ENCODE peak calls at places on chromosomes 2 and 18, in six cellular contexts. One of them, this sample, is unnamed.

GRCh38 chr2:20012282-20013060 is at the start of gene MATN3:
- DNase-seq in RWPE1: peak; percentile 52
- DNase-seq in IMR-90: no peak
- DNase-seq in colonic mucosa: peak; percentile 48
- DNase-seq in fibroblast of villous mesenchyme: peak; percentile 21
- DNase-seq in foreskin fibroblast: peak; percentile 14
- DNase-seq in this sample: peak; percentile 55

GRCh38 chr2:178241852-178242551 is 47.7 kb downstream of the OSBPL6 start:
- DNase-seq in RWPE1: peak; percentile 77
- DNase-seq in IMR-90: peak; percentile 97
- DNase-seq in colonic mucosa: peak; percentile 54
- DNase-seq in fibroblast of villous mesenchyme: peak; percentile 89
- DNase-seq in foreskin fibroblast: peak; percentile 83
- DNase-seq in this sample: peak; percentile 29

GRCh38 chr2:64562148-64562784 is 38.1 kb downstream of the AFTPH start:
- DNase-seq in RWPE1: no peak
- DNase-seq in IMR-90: peak; percentile 22
- DNase-seq in colonic mucosa: no peak
- DNase-seq in fibroblast of villous mesenchyme: peak; percentile 11
- DNase-seq in foreskin fibroblast: no peak
- DNase-seq in this sample: no peak

GRCh38 chr2:37800176-37800835 is 124.8 kb upstream of the RMDN2 start:
- DNase-seq in RWPE1: no peak
- DNase-seq in IMR-90: no peak
- DNase-seq in colonic mucosa: no peak
- DNase-seq in fibroblast of villous mesenchyme: no peak
- DNase-seq in foreskin fibroblast: no peak
- DNase-seq in this sample: no peak

GRCh38 chr2:11829324-11829946 is 83.0 kb downstream of the LPIN1 start:
- DNase-seq in RWPE1: peak; percentile 47
- DNase-seq in IMR-90: peak; percentile 34
- DNase-seq in colonic mucosa: peak; percentile 50
- DNase-seq in fibroblast of villous mesenchyme: peak; percentile 63
- DNase-seq in foreskin fibroblast: peak; percentile 46
- DNase-seq in this sample: peak; percentile 49

GRCh38 chr2:70767699-70768584 is at the start of gene ADD2:
- DNase-seq in RWPE1: peak; percentile 22
- DNase-seq in IMR-90: peak; percentile 1
- DNase-seq in colonic mucosa: no peak
- DNase-seq in fibroblast of villous mesenchyme: peak; percentile 2
- DNase-seq in foreskin fibroblast: no peak
- DNase-seq in this sample: no peak

GRCh38 chr2:203427061-203427460 is 98.9 kb downstream of the ABI2 start:
- DNase-seq in RWPE1: no peak
- DNase-seq in IMR-90: peak; percentile 49
- DNase-seq in colonic mucosa: no peak
- DNase-seq in fibroblast of villous mesenchyme: peak; percentile 72
- DNase-seq in foreskin fibroblast: peak; percentile 73
- DNase-seq in this sample: no peak

GRCh38 chr2:172082944-172083718 is 2.2 kb upstream of the DLX1 start:
- DNase-seq in RWPE1: no peak
- DNase-seq in IMR-90: no peak
- DNase-seq in colonic mucosa: no peak
- DNase-seq in fibroblast of villous mesenchyme: no peak
- DNase-seq in foreskin fibroblast: no peak
- DNase-seq in this sample: no peak

GRCh38 chr2:113180131-113180946 is 6.6 kb downstream of the PSD4 start:
- DNase-seq in RWPE1: no peak
- DNase-seq in IMR-90: no peak
- DNase-seq in colonic mucosa: no peak
- DNase-seq in fibroblast of villous mesenchyme: no peak
- DNase-seq in foreskin fibroblast: no peak
- DNase-seq in this sample: peak; percentile 27

GRCh38 chr2:207529330-207530159 is at the start of gene CREB1:
- DNase-seq in RWPE1: peak; percentile 94
- DNase-seq in IMR-90: peak; percentile 98
- DNase-seq in colonic mucosa: peak; percentile 99
- DNase-seq in fibroblast of villous mesenchyme: peak; percentile 99
- DNase-seq in foreskin fibroblast: peak; percentile 96
- DNase-seq in this sample: peak; percentile 99
- TF ChIP-seq CTCF in RWPE1: no peak
- TF ChIP-seq CTCF in IMR-90: peak; percentile 40
- TF ChIP-seq CTCF in colonic mucosa: no peak
- TF ChIP-seq CTCF in fibroblast of villous mesenchyme: peak; percentile 7
- TF ChIP-seq CTCF in foreskin fibroblast: no peak
- TF ChIP-seq CTCF in this sample: no peak

DNA sequence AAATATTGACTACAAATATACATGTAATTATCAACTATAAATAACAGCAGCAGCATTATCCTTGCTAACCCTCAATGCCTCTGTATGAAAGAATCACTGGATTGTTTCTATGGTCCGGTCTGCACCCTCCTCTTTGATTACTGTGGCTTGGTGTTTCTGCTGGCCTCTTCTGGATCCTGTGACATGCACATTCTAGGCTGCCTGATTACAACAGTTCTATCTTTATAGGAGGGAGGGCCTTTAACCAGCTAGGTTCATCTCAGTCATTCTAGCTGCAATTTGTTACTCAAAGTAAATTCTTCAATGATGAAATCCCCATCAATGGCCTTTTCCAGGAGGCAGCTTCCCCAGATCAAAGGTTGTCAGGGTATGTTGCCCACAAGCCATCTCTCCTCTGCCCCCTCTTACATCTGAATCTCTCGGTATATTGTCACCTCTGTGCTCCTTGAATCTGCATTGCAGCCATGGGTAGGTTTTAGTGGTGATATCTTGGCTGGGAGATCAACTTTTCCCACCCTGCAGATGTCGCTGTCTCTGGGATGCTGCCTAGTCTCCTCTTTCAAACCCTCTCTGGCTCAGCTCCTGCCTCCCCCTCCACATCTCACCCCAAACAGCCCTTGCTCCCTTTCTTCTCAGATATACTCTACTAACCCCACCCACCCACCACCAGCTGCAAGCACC is 106.3 kb upstream of the BZW1 start:
- DNase-seq in RWPE1: no peak
- DNase-seq in IMR-90: peak; percentile 22
- DNase-seq in colonic mucosa: no peak
- DNase-seq in fibroblast of villous mesenchyme: peak; percentile 36
- DNase-seq in foreskin fibroblast: no peak
- DNase-seq in this sample: no peak
- TF ChIP-seq CTCF in RWPE1: no peak
- TF ChIP-seq CTCF in IMR-90: peak; percentile 34
- TF ChIP-seq CTCF in colonic mucosa: no peak
- TF ChIP-seq CTCF in fibroblast of villous mesenchyme: peak; percentile 55
- TF ChIP-seq CTCF in foreskin fibroblast: peak; percentile 25
- TF ChIP-seq CTCF in this sample: no peak

GRCh38 chr2:241859017-241859435 is 332 bp upstream of the PDCD1 start:
- DNase-seq in RWPE1: no peak
- DNase-seq in IMR-90: no peak
- DNase-seq in colonic mucosa: no peak
- DNase-seq in fibroblast of villous mesenchyme: no peak
- DNase-seq in foreskin fibroblast: no peak
- DNase-seq in this sample: no peak

GRCh38 chr2:241860184-241861078 is 1.7 kb upstream of the PDCD1 start:
- DNase-seq in RWPE1: no peak
- DNase-seq in IMR-90: no peak
- DNase-seq in colonic mucosa: no peak
- DNase-seq in fibroblast of villous mesenchyme: no peak
- DNase-seq in foreskin fibroblast: no peak
- DNase-seq in this sample: no peak

GRCh38 chr2:241858206-241859016 is at the start of gene PDCD1:
- DNase-seq in RWPE1: no peak
- DNase-seq in IMR-90: no peak
- DNase-seq in colonic mucosa: no peak
- DNase-seq in fibroblast of villous mesenchyme: no peak
- DNase-seq in foreskin fibroblast: no peak
- DNase-seq in this sample: peak; percentile 31

GRCh38 chr2:241861264-241861663 is 2.6 kb upstream of the PDCD1 start:
- DNase-seq in RWPE1: no peak
- DNase-seq in IMR-90: no peak
- DNase-seq in colonic mucosa: no peak
- DNase-seq in fibroblast of villous mesenchyme: no peak
- DNase-seq in foreskin fibroblast: no peak
- DNase-seq in this sample: no peak

GRCh38 chr2:241859436-241860183 is 916 bp upstream of the PDCD1 start:
- DNase-seq in RWPE1: no peak
- DNase-seq in IMR-90: peak; percentile 36
- DNase-seq in colonic mucosa: peak; percentile 58
- DNase-seq in fibroblast of villous mesenchyme: peak; percentile 67
- DNase-seq in foreskin fibroblast: peak; percentile 27
- DNase-seq in this sample: no peak
- TF ChIP-seq CTCF in RWPE1: no peak
- TF ChIP-seq CTCF in IMR-90: peak; percentile 20
- TF ChIP-seq CTCF in colonic mucosa: no peak
- TF ChIP-seq CTCF in fibroblast of villous mesenchyme: peak; percentile 10
- TF ChIP-seq CTCF in foreskin fibroblast: peak; percentile 26
- TF ChIP-seq CTCF in this sample: peak; percentile 33

GRCh38 chr2:232328516-232329460 is 49.8 kb upstream of the ALPP start:
- DNase-seq in RWPE1: no peak
- DNase-seq in IMR-90: no peak
- DNase-seq in colonic mucosa: no peak
- DNase-seq in fibroblast of villous mesenchyme: no peak
- DNase-seq in foreskin fibroblast: no peak
- DNase-seq in this sample: no peak

GRCh38 chr2:232332940-232333259 is 45.7 kb upstream of the ALPP start:
- DNase-seq in RWPE1: no peak
- DNase-seq in IMR-90: no peak
- DNase-seq in colonic mucosa: no peak
- DNase-seq in fibroblast of villous mesenchyme: no peak
- DNase-seq in foreskin fibroblast: no peak
- DNase-seq in this sample: no peak

GRCh38 chr2:232330068-232330999 is 48.2 kb upstream of the ALPP start:
- DNase-seq in RWPE1: no peak
- DNase-seq in IMR-90: no peak
- DNase-seq in colonic mucosa: no peak
- DNase-seq in fibroblast of villous mesenchyme: no peak
- DNase-seq in foreskin fibroblast: no peak
- DNase-seq in this sample: no peak

GRCh38 chr2:232329716-232330067 is 48.9 kb upstream of the ALPP start:
- DNase-seq in RWPE1: no peak
- DNase-seq in IMR-90: no peak
- DNase-seq in colonic mucosa: no peak
- DNase-seq in fibroblast of villous mesenchyme: no peak
- DNase-seq in foreskin fibroblast: no peak
- DNase-seq in this sample: no peak

GRCh38 chr2:232331071-232331470 is 47.5 kb upstream of the ALPP start:
- DNase-seq in RWPE1: no peak
- DNase-seq in IMR-90: no peak
- DNase-seq in colonic mucosa: no peak
- DNase-seq in fibroblast of villous mesenchyme: no peak
- DNase-seq in foreskin fibroblast: no peak
- DNase-seq in this sample: no peak
- TF ChIP-seq CTCF in RWPE1: no peak
- TF ChIP-seq CTCF in IMR-90: no peak
- TF ChIP-seq CTCF in colonic mucosa: no peak
- TF ChIP-seq CTCF in fibroblast of villous mesenchyme: no peak
- TF ChIP-seq CTCF in foreskin fibroblast: no peak
- TF ChIP-seq CTCF in this sample: no peak

DNA sequence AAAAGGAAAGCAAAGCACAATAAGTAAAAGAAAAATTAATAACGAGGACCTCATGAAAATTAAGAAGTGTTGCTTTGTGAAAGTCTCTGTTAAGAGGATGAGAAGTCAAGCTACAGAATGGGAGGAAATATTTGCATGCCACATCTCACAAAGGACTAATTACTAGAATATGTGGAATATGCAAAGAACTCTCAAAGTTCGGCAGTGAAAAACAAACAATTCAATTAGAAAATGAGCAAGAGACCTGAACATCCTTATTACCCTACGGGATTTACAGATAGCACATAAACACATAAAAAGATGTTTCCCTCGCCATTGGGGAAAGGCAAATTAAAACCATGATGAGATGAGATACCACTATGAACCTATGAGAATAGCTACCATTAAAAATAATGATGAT is 23.3 kb downstream of the CYP26B1 start:
- DNase-seq in RWPE1: no peak
- DNase-seq in IMR-90: no peak
- DNase-seq in colonic mucosa: no peak
- DNase-seq in fibroblast of villous mesenchyme: no peak
- DNase-seq in foreskin fibroblast: peak; percentile 14
- DNase-seq in this sample: no peak
- TF ChIP-seq CTCF in RWPE1: no peak
- TF ChIP-seq CTCF in IMR-90: no peak
- TF ChIP-seq CTCF in colonic mucosa: no peak
- TF ChIP-seq CTCF in fibroblast of villous mesenchyme: no peak
- TF ChIP-seq CTCF in foreskin fibroblast: no peak
- TF ChIP-seq CTCF in this sample: no peak

DNA sequence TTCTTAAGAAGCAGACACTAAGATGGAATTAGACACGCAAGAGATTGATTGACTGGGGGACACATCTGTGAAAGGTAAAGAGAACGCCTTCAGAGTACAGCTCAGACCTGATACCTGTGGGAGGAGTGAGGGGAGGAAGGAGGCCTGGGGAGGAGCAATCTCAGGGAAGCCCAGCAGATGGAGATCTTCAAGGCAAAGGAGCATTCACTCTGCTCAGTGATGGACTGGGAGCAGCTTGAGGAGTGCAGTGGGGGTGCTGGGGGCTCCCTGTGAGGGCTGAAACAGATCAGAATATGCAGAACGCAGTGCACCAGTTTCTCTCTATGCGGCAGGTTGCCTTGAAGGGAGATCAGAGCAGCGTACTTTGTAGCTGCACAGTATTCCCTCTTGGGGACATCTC is 103.7 kb upstream of the ATP8B1 start:
- DNase-seq in RWPE1: no peak
- DNase-seq in IMR-90: no peak
- DNase-seq in colonic mucosa: no peak
- DNase-seq in fibroblast of villous mesenchyme: no peak
- DNase-seq in foreskin fibroblast: no peak
- DNase-seq in this sample: peak; percentile 58
- TF ChIP-seq CTCF in RWPE1: no peak
- TF ChIP-seq CTCF in IMR-90: no peak
- TF ChIP-seq CTCF in colonic mucosa: no peak
- TF ChIP-seq CTCF in fibroblast of villous mesenchyme: peak; percentile 22
- TF ChIP-seq CTCF in foreskin fibroblast: peak; percentile 14
- TF ChIP-seq CTCF in this sample: peak; percentile 48

DNA sequence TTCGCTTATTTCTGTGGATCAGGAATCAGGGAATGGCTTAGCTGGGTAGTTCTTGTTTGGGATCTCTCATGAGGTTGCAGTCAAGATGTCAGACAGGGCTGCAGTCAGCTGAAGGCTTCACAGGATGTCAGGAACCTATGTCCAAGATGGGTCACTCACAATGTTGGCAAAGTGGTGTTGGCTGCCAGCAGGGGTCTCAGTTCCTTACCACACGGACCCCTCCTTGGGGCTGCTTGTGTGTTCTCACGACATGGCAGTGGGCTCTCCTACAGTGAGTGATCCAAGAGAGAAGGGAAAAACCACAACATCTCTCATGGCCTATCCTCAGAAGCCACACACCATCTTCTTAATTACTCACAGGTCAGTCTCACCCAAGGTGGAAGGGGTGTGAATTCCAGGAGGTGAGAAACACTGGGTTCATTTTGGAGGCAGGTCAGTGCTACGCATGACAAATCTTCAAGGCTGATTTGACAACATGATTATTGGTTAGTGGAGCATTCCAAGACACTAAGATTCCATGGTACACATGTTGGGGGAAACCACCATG is 1.3 kb upstream of the ANTXR1 start:
- DNase-seq in RWPE1: no peak
- DNase-seq in IMR-90: no peak
- DNase-seq in colonic mucosa: no peak
- DNase-seq in fibroblast of villous mesenchyme: no peak
- DNase-seq in foreskin fibroblast: no peak
- DNase-seq in this sample: no peak
- TF ChIP-seq CTCF in RWPE1: no peak
- TF ChIP-seq CTCF in IMR-90: no peak
- TF ChIP-seq CTCF in colonic mucosa: no peak
- TF ChIP-seq CTCF in fibroblast of villous mesenchyme: peak; percentile 5
- TF ChIP-seq CTCF in foreskin fibroblast: no peak
- TF ChIP-seq CTCF in this sample: no peak